ENCODE peak calls at places on chromosomes 2 and 18, in four cellular contexts. U is activated T-cell treated with anti-CD3 and anti-CD28 coated beads for 48 hours, V is Daoy, D is HepG2. G is an unnamed sample.
A peak's percentile ranks its signal among the peaks of the same experiment; 100 is the strongest.

GRCh38 chr2:240618776-240619175 is 6.5 kb upstream of the GPR35 start:
- DNase-seq in U (no peak), V (no peak), D (no peak), G (peak; percentile 35)

GRCh38 chr2:122422384-122422991 is 667.0 kb downstream of the TSN start:
- DNase-seq in U (no peak), V (no peak), D (no peak), G (no peak)

GRCh38 chr2:124267821-124268220 is 242.7 kb downstream of the CNTNAP5 start:
- DNase-seq in U (no peak), V (no peak), D (no peak), G (no peak)

GRCh38 chr2:172628085-172628484 is 72.2 kb downstream of the PDK1 start:
- DNase-seq in U (no peak), V (no peak), D (no peak), G (no peak)

GRCh38 chr2:134919360-134920210 is 963 bp downstream of the CCNT2 start:
- DNase-seq in U (peak; percentile 51), V (peak; percentile 32), D (no peak), G (no peak)

GRCh38 chr2:26993768-26994167 is 23.3 kb downstream of the MAPRE3 start:
- DNase-seq in U (no peak), V (no peak), D (no peak), G (no peak)

GRCh38 chr2:57443985-57444501 is 602.6 kb upstream of the VRK2 start:
- DNase-seq in U (no peak), V (peak; percentile 56), D (no peak), G (no peak)

GRCh38 chr2:240455227-240455718 is 19.8 kb downstream of the GPC1 start:
- DNase-seq in U (no peak), V (no peak), D (no peak), G (no peak)

GRCh38 chr2:156116113-156116512 is 216.4 kb downstream of the NR4A2 start:
- DNase-seq in U (no peak), V (no peak), D (no peak), G (no peak)

GRCh38 chr2:6828299-6828584 is 37.5 kb downstream of the CMPK2 start:
- DNase-seq in U (no peak), V (no peak), D (peak; percentile 26), G (no peak)

GRCh38 chr2:28310107-28310506 is 82.6 kb upstream of the FOSL2 start:
- DNase-seq in U (no peak), V (no peak), D (no peak), G (no peak)

GRCh38 chr2:184685999-184686841 is 87.9 kb downstream of the ZNF804A start:
- DNase-seq in U (no peak), V (no peak), D (no peak), G (no peak)

GRCh38 chr2:74690571-74690970 is 36.5 kb downstream of the SEMA4F start:
- DNase-seq in U (no peak), V (peak; percentile 51), D (peak; percentile 64), G (no peak)

GRCh38 chr18:3114456-3114855 is 101.5 kb upstream of the LPIN2 start:
- DNase-seq in U (no peak), V (no peak), D (no peak), G (no peak)

GRCh38 chr18:25876334-25876979 is 214.0 kb downstream of the SS18 start:
- DNase-seq in U (no peak), V (no peak), D (no peak), G (no peak)

GRCh38 chr18:2882201-2882600 is 35.4 kb downstream of the EMILIN2 start:
- DNase-seq in U (no peak), V (no peak), D (no peak), G (no peak)

GRCh38 chr2:192604295-192604694 is 409.6 kb upstream of the TMEFF2 start:
- DNase-seq in U (no peak), V (no peak), D (peak; percentile 3), G (no peak)

GRCh38 chr18:49025426-49025766 is 74.6 kb upstream of the SMAD7 start:
- DNase-seq in U (no peak), V (no peak), D (no peak), G (no peak)

GRCh38 chr18:10027461-10027860 is 113.6 kb downstream of the VAPA start:
- DNase-seq in U (no peak), V (no peak), D (no peak), G (no peak)

GRCh38 chr2:204538179-204539009 is 6.9 kb upstream of the PARD3B start:
- DNase-seq in U (no peak), V (peak; percentile 39), D (no peak), G (peak; percentile 72)

GRCh38 chr2:158297120-158297519 is 159.4 kb downstream of the CCDC148 start:
- DNase-seq in U (no peak), V (no peak), D (no peak), G (no peak)

GRCh38 chr18:78635093-78635800 is 344.4 kb upstream of the SALL3 start:
- DNase-seq in U (no peak), V (no peak), D (no peak), G (peak; percentile 19)

GRCh38 chr2:163878718-163879117 is 142.9 kb upstream of the FIGN start:
- DNase-seq in U (no peak), V (peak; percentile 31), D (peak; percentile 59), G (no peak)

GRCh38 chr2:197846789-197847188 is 42.4 kb downstream of the PLCL1 start:
- DNase-seq in U (no peak), V (no peak), D (no peak), G (no peak)

GRCh38 chr18:9474103-9474982 is 970 bp upstream of the RALBP1 start:
- DNase-seq in U (no peak), V (no peak), D (peak; percentile 66), G (no peak)

GRCh38 chr2:168550670-168551069 is 94.6 kb downstream of the CERS6 start:
- DNase-seq in U (no peak), V (peak; percentile 35), D (no peak), G (no peak)

GRCh38 chr18:66560092-66560491 is 43.8 kb downstream of the CDH19 start:
- DNase-seq in U (no peak), V (no peak), D (peak; percentile 34), G (no peak)

GRCh38 chr2:144749188-144749587 is 229.3 kb upstream of the ZEB2 start:
- DNase-seq in U (no peak), V (no peak), D (no peak), G (no peak)

GRCh38 chr2:210577263-210578071 is 21.1 kb downstream of the CPS1 start:
- DNase-seq in U (no peak), V (peak; percentile 21), D (peak; percentile 56), G (no peak)

GRCh38 chr2:27721884-27722485 is 49.5 kb upstream of the MRPL33 start:
- DNase-seq in U (no peak), V (no peak), D (no peak), G (no peak)

GRCh38 chr2:133652407-133652806 is 84.1 kb upstream of the NCKAP5 start:
- DNase-seq in U (no peak), V (no peak), D (no peak), G (no peak)

G was measured in sciatic nerve.